ENCODE peak calls at places on chromosomes 16 and 17, in four cellular contexts. U is fibroblast of gingiva, Z is body of pancreas, E is AG10803. I is an unnamed sample.

GRCh38 chr16:57984443-57985203 is 13.7 kb upstream of the CNGB1 start:
- DNase-seq in E (peak), Z (peak), U (peak), I (peak)

GRCh38 chr17:81340606-81341346 is 45.7 kb upstream of the SLC38A10 start:
- DNase-seq in E (no peak), U (no peak), Z (peak), I (no peak)

GRCh38 chr17:31580331-31581021 is 189.0 kb downstream of the RAB11FIP4 start:
- DNase-seq in E (peak), U (peak), Z (peak), I (no peak)

GRCh38 chr17:51059781-51060180 is 60.9 kb downstream of the SPAG9 start:
- DNase-seq in Z (no peak), E (peak), U (no peak), I (no peak)

GRCh38 chr16:68366062-68366461 is 55.2 kb downstream of the PRMT7 start:
- DNase-seq in Z (no peak), U (no peak), E (no peak), I (no peak)

GRCh38 chr17:48704521-48704920 is 17.8 kb downstream of the PRAC1 start:
- DNase-seq in Z (no peak), U (no peak), E (no peak), I (no peak)

GRCh38 chr17:68029512-68030215 is 5.9 kb upstream of the KPNA2 start:
- DNase-seq in U (no peak), Z (peak), E (no peak), I (no peak)

GRCh38 chr16:621526-622105 is 9.2 kb upstream of the WFIKKN1 start:
- DNase-seq in E (no peak), Z (no peak), U (no peak), I (no peak)

GRCh38 chr17:81218991-81219390 is 3.8 kb downstream of the CEP131 start:
- DNase-seq in U (no peak), Z (no peak), E (no peak), I (no peak)

GRCh38 chr17:9173386-9173983 is 152.2 kb downstream of the NTN1 start:
- DNase-seq in E (no peak), Z (no peak), U (no peak), I (no peak)

GRCh38 chr17:39791296-39791992 is 53.7 kb downstream of the GRB7 start:
- DNase-seq in U (no peak), Z (no peak), E (no peak), I (no peak)

GRCh38 chr16:8720080-8720966 is 45.9 kb downstream of the ABAT start:
- DNase-seq in E (no peak), Z (peak), U (no peak), I (no peak)

GRCh38 chr17:2138318-2138717 is 83.4 kb downstream of the HIC1 start:
- DNase-seq in E (peak), Z (peak), U (no peak), I (no peak)

GRCh38 chr17:50939795-50940684 is 73.9 kb upstream of the TOB1 start:
- DNase-seq in E (no peak), U (no peak), Z (no peak), I (no peak)

I was measured in fibroblast of the conjunctiva.